ENCODE peak calls at places on chromosomes 11 and 22, in seven cellular contexts. X, I, E, P, G, J and S are unnamed samples.

GRCh38 chr11:8814209-8814922 is 96.6 kb upstream of the AKIP1 start:
- DNase-seq in P (no peak), X (no peak), I (no peak), E (no peak), J (no peak), G (no peak), S (no peak)

GRCh38 chr22:31870890-31871289 is 73.4 kb upstream of the YWHAH start:
- DNase-seq in E (no peak), I (no peak), G (peak), J (no peak), P (no peak), X (peak), S (peak)

GRCh38 chr11:81098471-81098870 is 1635.2 kb downstream of the FAM181B start:
- DNase-seq in E (no peak), J (no peak), P (no peak), G (no peak), X (no peak), I (no peak), S (no peak)

GRCh38 chr22:43218786-43219185 is 31.9 kb upstream of the TTLL12 start:
- DNase-seq in P (no peak), I (no peak), X (no peak), E (no peak), J (no peak), G (no peak), S (no peak)

GRCh38 chr11:46832511-46833214 is 13.4 kb downstream of the CKAP5 start:
- DNase-seq in X (no peak), J (no peak), E (no peak), P (no peak), G (no peak), I (no peak), S (no peak)

GRCh38 chr11:35418282-35418846 is 994 bp downstream of the SLC1A2 start:
- DNase-seq in I (no peak), G (no peak), P (peak), X (no peak), J (no peak), E (peak), S (no peak)

GRCh38 chr11:89508544-89508943 is 17.4 kb upstream of the NOX4 start:
- DNase-seq in X (no peak), P (no peak), J (no peak), I (no peak), E (no peak), G (no peak), S (no peak)

GRCh38 chr11:76769645-76770586 is 13.2 kb upstream of the TSKU start:
- DNase-seq in E (no peak), J (peak), G (peak), I (no peak), P (peak), X (no peak), S (peak)

GRCh38 chr11:46906596-46906995 is 11.8 kb downstream of the LRP4 start:
- DNase-seq in G (no peak), P (no peak), I (no peak), X (no peak), E (no peak), J (peak), S (peak)

GRCh38 chr11:119316729-119317591 is at the start of gene MCAM:
- DNase-seq in X (no peak), E (no peak), G (no peak), I (no peak), J (peak), P (peak), S (peak)

GRCh38 chr11:61733120-61733978 is 19.1 kb upstream of the MYRF start:
- DNase-seq in X (peak), E (peak), J (peak), I (peak), P (peak), G (peak), S (peak)

GRCh38 chr11:35166369-35167360 is 27.7 kb downstream of the CD44 start:
- DNase-seq in X (peak), J (peak), I (no peak), E (no peak), G (peak), P (no peak), S (peak)

GRCh38 chr11:66126064-66126463 is 56.0 kb downstream of the PACS1 start:
- DNase-seq in G (no peak), J (no peak), E (no peak), I (no peak), X (no peak), P (no peak), S (no peak)

GRCh38 chr11:99693941-99694492 is 673.3 kb downstream of the CNTN5 start:
- DNase-seq in J (peak), E (no peak), I (no peak), P (no peak), G (peak), X (no peak), S (peak)

GRCh38 chr11:125950696-125951645 is 5.1 kb downstream of the VSIG10L2 start:
- DNase-seq in G (peak), I (no peak), E (no peak), X (no peak), P (no peak), J (peak), S (peak)

GRCh38 chr22:42412744-42413220 is 19.4 kb downstream of the NFAM1 start:
- DNase-seq in I (no peak), J (no peak), E (no peak), P (no peak), X (no peak), G (no peak), S (no peak)

GRCh38 chr22:24247564-24248344 is 2.9 kb upstream of the GGT5 start:
- DNase-seq in P (peak), G (peak), X (peak), I (peak), J (peak), E (peak), S (peak)

GRCh38 chr22:41915035-41915782 is at the start of gene SHISA8:
- DNase-seq in P (peak), I (no peak), J (no peak), E (no peak), G (peak), X (no peak), S (peak)

GRCh38 chr22:39907605-39908097 is 6.8 kb downstream of the GRAP2 start:
- DNase-seq in P (no peak), J (no peak), I (no peak), E (no peak), X (no peak), G (no peak), S (no peak)

DNA sequence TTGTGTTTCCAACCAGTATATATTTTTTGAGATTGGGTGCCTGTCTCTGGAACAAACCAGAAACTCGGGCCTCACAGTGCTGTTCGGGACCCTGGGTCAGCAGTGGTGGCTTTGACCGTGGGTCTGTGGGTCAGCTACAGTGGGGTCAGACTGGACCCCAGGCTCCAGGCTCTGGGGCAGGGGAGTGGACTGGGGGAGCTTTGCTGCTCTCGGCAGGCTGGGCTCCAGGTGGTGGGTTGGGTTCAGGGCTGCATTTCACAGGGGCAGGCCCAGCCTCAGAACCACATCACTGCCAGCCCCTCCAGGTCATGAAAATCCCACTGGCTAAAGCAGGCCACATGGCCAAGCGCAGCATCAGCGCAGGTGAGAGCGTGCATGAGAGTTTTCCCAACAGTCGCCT is 1279.3 kb downstream of the BRD1 start:
- DNase-seq in X (no peak), E (no peak), G (no peak), I (no peak), J (no peak), P (no peak), S (no peak)
- TF ChIP-seq CTCF in X (no peak), E (no peak), G (no peak), I (no peak), J (no peak), P (no peak), S (no peak)

GRCh38 chr11:17848709-17849108 is 114.1 kb downstream of the KCNC1 start:
- DNase-seq in E (no peak), G (no peak), P (no peak), J (no peak), I (no peak), X (no peak), S (no peak)

GRCh38 chr11:17851697-17852096 is 117.1 kb downstream of the KCNC1 start:
- DNase-seq in P (no peak), X (no peak), I (no peak), J (no peak), E (no peak), G (no peak), S (no peak)

GRCh38 chr11:17852246-17852645 is 117.7 kb downstream of the KCNC1 start:
- DNase-seq in E (no peak), X (no peak), J (no peak), I (no peak), P (no peak), G (no peak), S (no peak)

GRCh38 chr11:17845431-17845881 is 110.9 kb downstream of the KCNC1 start:
- DNase-seq in E (no peak), P (no peak), X (peak), J (peak), G (peak), I (peak), S (peak)

DNA sequence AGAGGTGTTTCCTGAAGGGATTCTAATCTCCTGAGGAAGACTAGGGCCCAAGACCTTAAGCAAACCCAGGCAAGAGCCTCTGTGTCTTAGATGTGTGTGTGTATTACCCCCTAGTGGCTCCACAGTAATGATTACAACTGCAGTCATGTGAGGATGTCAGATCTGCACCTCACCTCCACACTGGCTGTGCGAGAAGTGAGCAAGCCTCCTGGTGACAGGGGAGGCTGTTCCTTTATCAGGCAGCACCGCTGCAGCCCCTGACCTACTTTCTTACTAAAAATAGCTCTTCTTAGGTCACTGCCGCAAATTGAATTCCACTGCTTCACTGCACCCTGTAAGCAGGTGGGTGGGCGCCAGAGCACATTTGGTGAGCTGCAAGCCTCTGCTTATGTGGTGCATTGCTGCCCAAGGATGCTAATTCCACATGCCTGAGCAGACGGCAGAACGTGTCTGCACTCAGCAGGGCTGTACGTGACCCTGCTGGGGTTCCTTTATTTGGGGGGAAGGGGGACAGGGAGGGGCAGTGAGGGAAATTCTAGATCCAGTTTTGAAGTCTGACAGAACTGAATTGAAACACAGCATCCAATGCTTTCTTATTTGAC is 112.4 kb downstream of the KCNC1 start:
- DNase-seq in J (peak), G (peak), E (no peak), P (peak), X (no peak), I (no peak), S (peak)
- TF ChIP-seq CTCF in J (peak), G (peak), E (no peak), P (peak), X (peak), I (no peak), S (peak)

GRCh38 chr22:21447694-21448402 is 19.3 kb upstream of the TMEM191C start:
- DNase-seq in P (peak), X (no peak), I (no peak), G (no peak), J (no peak), E (peak), S (no peak)
- TF ChIP-seq CTCF in P (no peak), X (peak), I (no peak), G (peak), J (no peak), E (no peak), S (no peak)

GRCh38 chr11:116193321-116194114 is 579.3 kb downstream of the BUD13 start:
- DNase-seq in G (peak), P (peak), X (peak), J (peak), I (no peak), E (peak), S (peak)
- TF ChIP-seq CTCF in G (peak), P (peak), X (no peak), J (peak), I (peak), E (peak), S (peak)

DNA sequence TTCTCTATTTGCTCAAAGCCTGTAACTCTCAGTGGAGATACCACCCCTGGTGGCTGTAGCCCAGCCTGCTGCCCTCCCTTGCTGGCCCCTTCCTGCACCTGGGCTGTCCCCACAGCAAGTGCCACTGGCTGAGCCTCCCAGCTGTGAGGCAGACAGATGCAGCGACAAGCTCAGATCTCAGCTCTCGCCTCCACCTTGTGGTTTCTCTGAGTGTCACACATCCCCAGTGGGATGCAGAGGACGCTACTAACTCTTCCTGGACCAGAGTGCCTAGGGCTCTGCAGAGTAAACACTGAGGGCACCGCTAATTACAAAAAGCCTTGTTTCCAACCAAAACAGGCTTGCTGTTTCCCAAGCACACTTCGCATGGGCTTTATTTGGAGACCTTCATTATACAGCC is 8.9 kb downstream of the YPEL1 start:
- DNase-seq in E (no peak), J (no peak), I (no peak), P (peak), X (no peak), G (peak), S (no peak)
- TF ChIP-seq CTCF in E (no peak), J (no peak), I (no peak), P (peak), X (no peak), G (peak), S (no peak)

DNA sequence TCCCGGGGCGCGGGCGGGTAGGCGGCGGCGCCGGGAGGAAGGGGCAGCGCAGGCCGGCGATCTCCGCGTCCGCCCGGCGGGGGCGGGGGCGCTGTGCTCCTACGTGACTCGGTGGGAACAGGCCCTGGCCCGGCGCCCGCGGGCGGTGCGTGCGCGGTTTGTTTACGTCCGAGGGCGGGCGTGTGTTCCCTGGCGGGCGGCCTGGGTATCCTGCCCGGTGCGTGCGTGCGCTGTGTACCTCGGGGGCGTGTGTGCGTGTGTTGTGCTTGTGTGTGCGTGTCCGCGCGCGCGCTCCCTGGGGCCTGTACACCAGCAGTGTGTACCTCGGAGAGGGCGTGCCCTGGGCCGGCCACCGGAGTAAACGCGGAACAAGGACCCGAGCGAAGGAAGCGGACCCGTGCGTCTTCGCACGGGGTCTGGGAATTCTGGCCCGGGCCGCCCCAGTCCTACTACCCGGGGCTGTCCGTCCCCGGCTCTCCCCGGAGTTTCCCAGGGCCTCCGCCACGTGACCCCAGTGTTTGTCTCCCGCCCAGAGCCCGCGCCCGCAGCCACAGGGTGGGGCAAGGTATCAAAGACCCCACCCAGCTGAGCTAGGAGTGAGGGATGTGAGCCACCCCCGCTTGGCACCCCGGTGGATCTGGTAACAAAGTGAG is 769 bp downstream of the MAFF start:
- DNase-seq in E (peak), X (peak), P (peak), G (peak), J (peak), I (peak), S (peak)
- TF ChIP-seq CTCF in E (peak), X (peak), P (no peak), G (no peak), J (no peak), I (no peak), S (peak)

GRCh38 chr11:75743711-75744563 is 24.6 kb upstream of the DGAT2 start:
- DNase-seq in E (no peak), G (no peak), X (no peak), J (no peak), P (no peak), I (no peak), S (no peak)

GRCh38 chr11:75737314-75737713 is 19.7 kb downstream of the MOGAT2 start:
- DNase-seq in P (no peak), E (no peak), I (no peak), J (no peak), X (no peak), G (no peak), S (no peak)

GRCh38 chr11:75735181-75735845 is 17.7 kb downstream of the MOGAT2 start:
- DNase-seq in E (no peak), I (no peak), G (no peak), X (no peak), J (no peak), P (no peak), S (no peak)

GRCh38 chr11:75745807-75746206 is 22.8 kb upstream of the DGAT2 start:
- DNase-seq in P (no peak), X (no peak), I (no peak), E (no peak), G (no peak), J (no peak), S (no peak)

GRCh38 chr11:75740681-75741080 is 23.0 kb downstream of the MOGAT2 start:
- DNase-seq in I (no peak), E (no peak), G (no peak), J (no peak), X (no peak), P (no peak), S (no peak)
- TF ChIP-seq CTCF in I (no peak), E (no peak), G (no peak), J (no peak), X (no peak), P (no peak), S (no peak)